ENCODE peak calls at places on chromosomes 16 and 17, in five cellular contexts. D, F, K, B and H are unnamed samples.
A peak's percentile ranks its signal among the peaks of the same experiment; 100 is the strongest.

GRCh38 chr17:58335061-58335731 is 6.6 kb upstream of the TSPOAP1 start:
- DNase-seq in D (no peak), F (no peak), K (no peak), B (no peak), H (peak; percentile 83)

GRCh38 chr16:70725024-70725911 is 39.4 kb upstream of the MTSS2 start:
- DNase-seq in D (no peak), F (no peak), K (peak; percentile 50), B (peak; percentile 67), H (no peak)

GRCh38 chr17:44210342-44211192 is 8.9 kb downstream of the UBTF start:
- DNase-seq in D (peak; percentile 93), F (peak; percentile 71), K (peak; percentile 86), B (peak; percentile 91), H (peak; percentile 95)

GRCh38 chr17:2085648-2085949 is 30.7 kb downstream of the HIC1 start:
- DNase-seq in D (no peak), F (no peak), K (peak; percentile 73), B (peak; percentile 69), H (no peak)

GRCh38 chr17:43114101-43114691 is 11.0 kb downstream of the BRCA1 start:
- DNase-seq in D (no peak), F (no peak), K (no peak), B (no peak), H (no peak)

GRCh38 chr17:50184057-50184456 is 17.4 kb downstream of the COL1A1 start:
- DNase-seq in D (no peak), F (no peak), K (no peak), B (peak; percentile 66), H (no peak)

GRCh38 chr17:43367588-43368242 is 31.1 kb upstream of the ARL4D start:
- DNase-seq in D (peak; percentile 71), F (peak; percentile 97), K (no peak), B (peak; percentile 96), H (peak; percentile 96)

GRCh38 chr17:57486978-57487377 is 230.7 kb downstream of the MSI2 start:
- DNase-seq in D (no peak), F (no peak), K (no peak), B (no peak), H (peak; percentile 21)

GRCh38 chr17:77796201-77796860 is 162.2 kb upstream of the TNRC6C start:
- DNase-seq in D (no peak), F (no peak), K (no peak), B (no peak), H (no peak)

GRCh38 chr17:34798581-34798980 is 162.7 kb downstream of the CCT6B start:
- DNase-seq in D (no peak), F (no peak), K (no peak), B (no peak), H (no peak)

GRCh38 chr16:75318737-75319136 is 67.3 kb upstream of the BCAR1 start:
- DNase-seq in D (no peak), F (no peak), K (no peak), B (no peak), H (peak; percentile 37)

GRCh38 chr16:30010817-30011504 is at the start of gene DOC2A:
- DNase-seq in D (no peak), F (no peak), K (no peak), B (no peak), H (no peak)

GRCh38 chr17:39738568-39738901 is 797 bp downstream of the GRB7 start:
- DNase-seq in D (peak; percentile 77), F (no peak), K (no peak), B (no peak), H (no peak)

GRCh38 chr17:72984145-72984924 is 108.2 kb downstream of the SLC39A11 start:
- DNase-seq in D (no peak), F (peak; percentile 80), K (no peak), B (peak; percentile 94), H (no peak)

GRCh38 chr16:27254262-27254811 is 14.2 kb downstream of the NSMCE1 start:
- DNase-seq in D (peak; percentile 70), F (no peak), K (no peak), B (peak; percentile 35), H (peak; percentile 80)

GRCh38 chr17:6701719-6702118 is 11.4 kb downstream of the SLC13A5 start:
- DNase-seq in D (no peak), F (no peak), K (no peak), B (peak; percentile 16), H (peak; percentile 37)

GRCh38 chr16:25553711-25554436 is 137.9 kb upstream of the HS3ST4 start:
- DNase-seq in D (no peak), F (no peak), K (no peak), B (peak; percentile 11), H (peak; percentile 2)

GRCh38 chr16:11167581-11167980 is 88.4 kb downstream of the SOCS1 start:
- DNase-seq in D (no peak), F (no peak), K (no peak), B (no peak), H (no peak)

GRCh38 chr17:1362964-1363363 is 37.1 kb downstream of the YWHAE start:
- DNase-seq in D (peak; percentile 33), F (no peak), K (peak; percentile 27), B (peak; percentile 57), H (peak; percentile 74)

GRCh38 chr17:79114455-79115301 is 40.1 kb downstream of the ENGASE start:
- DNase-seq in D (no peak), F (no peak), K (peak; percentile 26), B (no peak), H (no peak)

GRCh38 chr17:42548070-42548837 is 4.5 kb upstream of the HSD17B1 start:
- DNase-seq in D (peak; percentile 76), F (no peak), K (no peak), B (peak; percentile 28), H (peak; percentile 89)

GRCh38 chr17:10089221-10089799 is 109.1 kb downstream of the GAS7 start:
- DNase-seq in D (no peak), F (no peak), K (no peak), B (peak; percentile 60), H (no peak)

GRCh38 chr17:47990962-47991731 is 20.2 kb downstream of the CDK5RAP3 start:
- DNase-seq in D (no peak), F (no peak), K (no peak), B (peak; percentile 64), H (no peak)

GRCh38 chr16:15975172-15975571 is 25.8 kb downstream of the ABCC1 start:
- DNase-seq in D (no peak), F (no peak), K (no peak), B (peak; percentile 57), H (no peak)

GRCh38 chr17:2090804-2091534 is 36.1 kb downstream of the HIC1 start:
- DNase-seq in D (no peak), F (peak; percentile 82), K (peak; percentile 77), B (peak; percentile 97), H (peak; percentile 41)

GRCh38 chr16:64983983-64984382 is 137.9 kb downstream of the CDH11 start:
- DNase-seq in D (no peak), F (peak; percentile 61), K (peak; percentile 62), B (peak; percentile 94), H (peak; percentile 6)

GRCh38 chr17:57810740-57811632 is 38.9 kb downstream of the MRPS23 start:
- DNase-seq in D (no peak), F (no peak), K (peak; percentile 70), B (peak; percentile 28), H (no peak)

GRCh38 chr17:75830168-75831031 is 13.8 kb downstream of the UNC13D start:
- DNase-seq in D (no peak), F (no peak), K (no peak), B (no peak), H (no peak)

GRCh38 chr17:50221500-50222480 is 20.4 kb upstream of the COL1A1 start:
- DNase-seq in D (peak; percentile 20), F (no peak), K (no peak), B (peak; percentile 88), H (peak; percentile 36)

GRCh38 chr16:5502467-5502869 is 404.9 kb upstream of the EEF2KMT start:
- DNase-seq in D (no peak), F (no peak), K (no peak), B (no peak), H (peak; percentile 13)
- TF ChIP-seq CTCF in D (peak; percentile 35), F (no peak), K (peak; percentile 31), B (no peak), H (peak; percentile 46)

GRCh38 chr17:19654901-19655300 is 6.3 kb downstream of the ALDH3A2 start:
- DNase-seq in D (no peak), F (no peak), K (no peak), B (no peak), H (no peak)

GRCh38 chr17:19650826-19651225 is 2.3 kb downstream of the ALDH3A2 start:
- DNase-seq in D (no peak), F (no peak), K (no peak), B (no peak), H (no peak)

GRCh38 chr17:19651461-19652238 is 3.1 kb downstream of the ALDH3A2 start:
- DNase-seq in D (no peak), F (no peak), K (no peak), B (no peak), H (no peak)

GRCh38 chr17:19654342-19654886 is 5.9 kb downstream of the ALDH3A2 start:
- DNase-seq in D (no peak), F (no peak), K (no peak), B (no peak), H (no peak)

GRCh38 chr17:19652595-19652994 is 4.0 kb downstream of the ALDH3A2 start:
- DNase-seq in D (no peak), F (no peak), K (no peak), B (no peak), H (no peak)
- H3K4me3 ChIP-seq in D (no peak overlapping the region), F (no peak overlapping the region), K (no peak overlapping the region), B (no peak overlapping the region), H (no peak overlapping the region)

DNA sequence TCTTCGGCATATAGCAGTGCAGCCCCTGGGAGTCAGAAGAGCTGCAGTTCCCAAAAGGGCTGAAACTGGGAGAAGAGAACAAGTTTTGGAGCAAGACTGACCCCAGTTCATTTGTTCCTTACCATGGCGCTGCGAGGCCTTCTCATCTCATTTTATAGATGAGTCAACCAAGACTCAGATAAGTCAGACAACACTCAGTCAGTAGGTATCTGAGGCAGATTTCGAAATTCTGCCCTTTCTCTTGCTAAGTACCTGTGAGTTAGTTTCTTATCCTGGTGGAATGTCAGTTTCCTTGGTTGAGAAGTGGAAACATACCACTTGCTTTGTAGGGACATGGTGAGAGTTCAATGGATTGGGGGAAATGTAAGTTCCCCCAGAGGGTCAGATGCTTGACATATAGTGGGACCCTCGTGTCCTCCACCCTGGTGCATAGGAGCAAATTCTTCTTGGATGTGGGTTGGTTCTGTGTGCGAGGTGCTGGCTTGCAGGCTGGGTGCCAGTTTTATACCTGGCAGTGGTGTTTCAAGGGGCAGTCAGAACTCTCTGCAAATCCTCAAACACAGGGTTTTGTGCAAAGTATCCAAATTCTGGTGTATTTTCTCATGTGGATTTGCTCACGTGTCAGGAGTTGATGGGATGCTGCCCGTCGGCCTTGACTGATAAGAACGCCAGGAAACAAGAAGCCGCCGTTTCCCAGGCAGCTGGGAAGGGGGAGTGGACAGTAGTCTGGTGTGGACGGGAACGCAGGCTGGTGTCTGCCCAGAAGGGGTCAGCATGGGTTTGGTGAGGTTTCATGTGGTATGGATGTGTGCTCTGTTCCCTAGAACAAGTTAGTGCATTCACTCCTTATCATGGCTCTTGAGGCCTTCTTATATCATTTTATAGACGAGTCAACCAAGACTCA is 61.1 kb upstream of the CIBAR2 start:
- DNase-seq in D (no peak), F (peak; percentile 71), K (no peak), B (peak; percentile 92), H (no peak)
- TF ChIP-seq CTCF in D (no peak), F (peak; percentile 48), K (no peak), B (peak; percentile 39), H (no peak)

GRCh38 chr16:12459993-12460392 is 343.7 kb downstream of the CPPED1 start:
- DNase-seq in D (no peak), F (no peak), K (no peak), B (no peak), H (no peak)
- H3K4me3 ChIP-seq in D (no peak overlapping the region), F (no peak overlapping the region), K (no peak overlapping the region), B (no peak overlapping the region), H (no peak overlapping the region)

GRCh38 chr16:81349608-81350305 is 35.0 kb downstream of the GAN start:
- DNase-seq in D (no peak), F (no peak), K (no peak), B (no peak), H (no peak)
- TF ChIP-seq CTCF in D (no peak), F (no peak), K (no peak), B (no peak), H (no peak)

GRCh38 chr17:8225813-8226535 is 15.6 kb upstream of the AURKB start:
- DNase-seq in D (no peak), F (peak; percentile 59), K (peak; percentile 51), B (peak; percentile 80), H (peak; percentile 89)
- H3K4me3 ChIP-seq in D (no peak overlapping the region), F (peak overlapping the region; percentile 56), K (peak overlapping the region; percentile 28), B (peak overlapping the region; percentile 58), H (peak overlapping the region; percentile 40)